ENCODE peak calls at places on chromosomes 11 and 22, in five cellular contexts. One of them, this sample, is unnamed.
A peak's percentile ranks its signal among the peaks of the same experiment; 100 is the strongest.

GRCh38 chr11:116647305-116648080 is 125.3 kb downstream of the BUD13 start:
- DNase-seq in stomach: no peak
- DNase-seq in heart left ventricle: no peak
- DNase-seq in psoas muscle: no peak
- DNase-seq in tibial nerve: no peak
- DNase-seq in this sample: no peak

GRCh38 chr22:33518405-33518804 is 401.9 kb downstream of the LARGE1 start:
- DNase-seq in psoas muscle: no peak
- DNase-seq in stomach: no peak
- DNase-seq in heart left ventricle: no peak
- DNase-seq in tibial nerve: no peak
- DNase-seq in this sample: no peak

GRCh38 chr11:126115820-126116319 is 53.2 kb upstream of the CDON start:
- DNase-seq in stomach: peak; percentile 85
- DNase-seq in heart left ventricle: peak; percentile 58
- DNase-seq in psoas muscle: peak; percentile 61
- DNase-seq in tibial nerve: peak; percentile 43
- DNase-seq in this sample: peak; percentile 88

GRCh38 chr11:30128269-30128932 is 102.4 kb upstream of the FSHB start:
- DNase-seq in heart left ventricle: no peak
- DNase-seq in tibial nerve: no peak
- DNase-seq in stomach: no peak
- DNase-seq in psoas muscle: no peak
- DNase-seq in this sample: no peak

GRCh38 chr22:37176464-37177061 is 11.5 kb downstream of the C1QTNF6 start:
- DNase-seq in heart left ventricle: peak; percentile 83
- DNase-seq in stomach: peak; percentile 62
- DNase-seq in tibial nerve: peak; percentile 49
- DNase-seq in psoas muscle: peak; percentile 69
- DNase-seq in this sample: peak; percentile 82

GRCh38 chr11:1458340-1459218 is 28.0 kb downstream of the MOB2 start:
- DNase-seq in stomach: peak; percentile 82
- DNase-seq in psoas muscle: peak; percentile 48
- DNase-seq in heart left ventricle: peak; percentile 45
- DNase-seq in tibial nerve: peak; percentile 67
- DNase-seq in this sample: no peak

GRCh38 chr22:43854151-43854785 is 8.0 kb downstream of the SULT4A1 start:
- DNase-seq in tibial nerve: no peak
- DNase-seq in stomach: no peak
- DNase-seq in psoas muscle: no peak
- DNase-seq in heart left ventricle: no peak
- DNase-seq in this sample: no peak

GRCh38 chr22:25759825-25760231 is 17.8 kb downstream of the MYO18B start:
- DNase-seq in psoas muscle: no peak
- DNase-seq in heart left ventricle: peak; percentile 57
- DNase-seq in tibial nerve: no peak
- DNase-seq in stomach: no peak
- DNase-seq in this sample: no peak

GRCh38 chr22:39569066-39569465 is 1.5 kb upstream of the CACNA1I start:
- DNase-seq in psoas muscle: no peak
- DNase-seq in heart left ventricle: no peak
- DNase-seq in stomach: no peak
- DNase-seq in tibial nerve: no peak
- DNase-seq in this sample: no peak

GRCh38 chr11:119116235-119116594 is 5.2 kb upstream of the HINFP start:
- DNase-seq in tibial nerve: no peak
- DNase-seq in stomach: no peak
- DNase-seq in psoas muscle: no peak
- DNase-seq in heart left ventricle: no peak
- DNase-seq in this sample: no peak

GRCh38 chr11:10454506-10454901 is 560 bp upstream of the AMPD3 start:
- DNase-seq in psoas muscle: no peak
- DNase-seq in stomach: no peak
- DNase-seq in tibial nerve: no peak
- DNase-seq in heart left ventricle: no peak
- DNase-seq in this sample: no peak

GRCh38 chr11:33633251-33634003 is 67.2 kb downstream of the C11orf91 start:
- DNase-seq in heart left ventricle: no peak
- DNase-seq in psoas muscle: no peak
- DNase-seq in tibial nerve: no peak
- DNase-seq in stomach: no peak
- DNase-seq in this sample: no peak

GRCh38 chr11:62710001-62710345 is 2.5 kb downstream of the GNG3 start:
- DNase-seq in tibial nerve: no peak
- DNase-seq in stomach: peak; percentile 45
- DNase-seq in heart left ventricle: no peak
- DNase-seq in psoas muscle: peak; percentile 37
- DNase-seq in this sample: no peak

GRCh38 chr22:38941488-38941987 is 15.9 kb upstream of the APOBEC3A start:
- DNase-seq in stomach: peak; percentile 25
- DNase-seq in tibial nerve: no peak
- DNase-seq in psoas muscle: no peak
- DNase-seq in heart left ventricle: no peak
- DNase-seq in this sample: peak; percentile 55

GRCh38 chr11:131488208-131488607 is 117.8 kb downstream of the NTM start:
- DNase-seq in stomach: no peak
- DNase-seq in tibial nerve: no peak
- DNase-seq in psoas muscle: no peak
- DNase-seq in heart left ventricle: no peak
- DNase-seq in this sample: no peak

GRCh38 chr22:46894081-46894671 is 131.7 kb downstream of the TBC1D22A start:
- DNase-seq in heart left ventricle: no peak
- DNase-seq in psoas muscle: no peak
- DNase-seq in stomach: peak; percentile 20
- DNase-seq in tibial nerve: no peak
- DNase-seq in this sample: no peak

GRCh38 chr11:11229691-11230090 is 123.4 kb downstream of the CSNK2A3 start:
- DNase-seq in stomach: no peak
- DNase-seq in heart left ventricle: no peak
- DNase-seq in psoas muscle: no peak
- DNase-seq in tibial nerve: no peak
- DNase-seq in this sample: no peak

GRCh38 chr11:94909371-94909820 is 64.0 kb downstream of the CWC15 start:
- DNase-seq in stomach: no peak
- DNase-seq in psoas muscle: no peak
- DNase-seq in heart left ventricle: no peak
- DNase-seq in tibial nerve: no peak
- DNase-seq in this sample: no peak

GRCh38 chr11:75144716-75145014 is 6.2 kb upstream of the SLCO2B1 start:
- DNase-seq in psoas muscle: no peak
- DNase-seq in heart left ventricle: no peak
- DNase-seq in stomach: no peak
- DNase-seq in tibial nerve: no peak
- DNase-seq in this sample: no peak

GRCh38 chr22:45334068-45334467 is 24.3 kb downstream of the FAM118A start:
- DNase-seq in tibial nerve: no peak
- DNase-seq in stomach: no peak
- DNase-seq in heart left ventricle: no peak
- DNase-seq in psoas muscle: no peak
- DNase-seq in this sample: no peak

GRCh38 chr22:43151251-43152000 is at the start of gene TSPO:
- DNase-seq in tibial nerve: peak; percentile 70
- DNase-seq in psoas muscle: peak; percentile 85
- DNase-seq in stomach: peak; percentile 86
- DNase-seq in heart left ventricle: peak; percentile 80
- DNase-seq in this sample: peak; percentile 88

GRCh38 chr11:2751523-2752203 is 51.9 kb upstream of the KCNQ1OT1 start:
- DNase-seq in tibial nerve: no peak
- DNase-seq in psoas muscle: no peak
- DNase-seq in heart left ventricle: no peak
- DNase-seq in stomach: no peak
- DNase-seq in this sample: no peak

GRCh38 chr11:83528225-83528624 is 242.1 kb upstream of the CCDC90B start:
- DNase-seq in tibial nerve: no peak
- DNase-seq in psoas muscle: no peak
- DNase-seq in stomach: no peak
- DNase-seq in heart left ventricle: no peak
- DNase-seq in this sample: no peak

GRCh38 chr11:108805030-108805429 is 140.2 kb downstream of the DDX10 start:
- DNase-seq in tibial nerve: no peak
- DNase-seq in heart left ventricle: no peak
- DNase-seq in stomach: no peak
- DNase-seq in psoas muscle: no peak
- DNase-seq in this sample: no peak

GRCh38 chr22:37784829-37785495 is 22.8 kb upstream of the GCAT start:
- DNase-seq in stomach: peak; percentile 75
- DNase-seq in tibial nerve: no peak
- DNase-seq in psoas muscle: no peak
- DNase-seq in heart left ventricle: no peak
- DNase-seq in this sample: no peak

GRCh38 chr11:104531075-104531474 is 367.1 kb upstream of the PDGFD start:
- DNase-seq in tibial nerve: no peak
- DNase-seq in heart left ventricle: no peak
- DNase-seq in psoas muscle: no peak
- DNase-seq in stomach: no peak
- DNase-seq in this sample: no peak

GRCh38 chr11:95767498-95767897 is 22.1 kb downstream of the FAM76B start:
- DNase-seq in stomach: no peak
- DNase-seq in psoas muscle: no peak
- DNase-seq in tibial nerve: no peak
- DNase-seq in heart left ventricle: no peak
- DNase-seq in this sample: no peak

GRCh38 chr11:121435796-121436511 is 16.2 kb upstream of the SORL1 start:
- DNase-seq in tibial nerve: no peak
- DNase-seq in psoas muscle: no peak
- DNase-seq in stomach: no peak
- DNase-seq in heart left ventricle: no peak
- DNase-seq in this sample: no peak

GRCh38 chr11:113901141-113901540 is 3.5 kb upstream of the HTR3B start:
- DNase-seq in psoas muscle: no peak
- DNase-seq in tibial nerve: no peak
- DNase-seq in stomach: no peak
- DNase-seq in heart left ventricle: no peak
- DNase-seq in this sample: peak; percentile 15

GRCh38 chr11:45846974-45847907 is at the start of gene CRY2:
- DNase-seq in stomach: peak; percentile 100
- DNase-seq in heart left ventricle: peak; percentile 99
- DNase-seq in psoas muscle: peak; percentile 99
- DNase-seq in tibial nerve: peak; percentile 100
- DNase-seq in this sample: peak; percentile 100

GRCh38 chr11:45848654-45849081 is 1.4 kb downstream of the CRY2 start:
- DNase-seq in tibial nerve: no peak
- DNase-seq in stomach: peak; percentile 60
- DNase-seq in heart left ventricle: no peak
- DNase-seq in psoas muscle: no peak
- DNase-seq in this sample: no peak

GRCh38 chr11:45850446-45850845 is 3.2 kb downstream of the CRY2 start:
- DNase-seq in psoas muscle: no peak
- DNase-seq in heart left ventricle: no peak
- DNase-seq in tibial nerve: no peak
- DNase-seq in stomach: no peak
- DNase-seq in this sample: no peak

GRCh38 chr11:45846174-45846675 is 1.1 kb upstream of the CRY2 start:
- DNase-seq in stomach: no peak
- DNase-seq in psoas muscle: no peak
- DNase-seq in tibial nerve: no peak
- DNase-seq in heart left ventricle: no peak
- DNase-seq in this sample: no peak

GRCh38 chr11:45847908-45848316 is 637 bp downstream of the CRY2 start:
- DNase-seq in heart left ventricle: peak; percentile 64
- DNase-seq in psoas muscle: peak; percentile 47
- DNase-seq in stomach: peak; percentile 66
- DNase-seq in tibial nerve: no peak
- DNase-seq in this sample: peak; percentile 86
- TF ChIP-seq CTCF in heart left ventricle: no peak
- TF ChIP-seq CTCF in psoas muscle: peak; percentile 19
- TF ChIP-seq CTCF in stomach: no peak
- TF ChIP-seq CTCF in tibial nerve: no peak
- TF ChIP-seq CTCF in this sample: no peak

DNA sequence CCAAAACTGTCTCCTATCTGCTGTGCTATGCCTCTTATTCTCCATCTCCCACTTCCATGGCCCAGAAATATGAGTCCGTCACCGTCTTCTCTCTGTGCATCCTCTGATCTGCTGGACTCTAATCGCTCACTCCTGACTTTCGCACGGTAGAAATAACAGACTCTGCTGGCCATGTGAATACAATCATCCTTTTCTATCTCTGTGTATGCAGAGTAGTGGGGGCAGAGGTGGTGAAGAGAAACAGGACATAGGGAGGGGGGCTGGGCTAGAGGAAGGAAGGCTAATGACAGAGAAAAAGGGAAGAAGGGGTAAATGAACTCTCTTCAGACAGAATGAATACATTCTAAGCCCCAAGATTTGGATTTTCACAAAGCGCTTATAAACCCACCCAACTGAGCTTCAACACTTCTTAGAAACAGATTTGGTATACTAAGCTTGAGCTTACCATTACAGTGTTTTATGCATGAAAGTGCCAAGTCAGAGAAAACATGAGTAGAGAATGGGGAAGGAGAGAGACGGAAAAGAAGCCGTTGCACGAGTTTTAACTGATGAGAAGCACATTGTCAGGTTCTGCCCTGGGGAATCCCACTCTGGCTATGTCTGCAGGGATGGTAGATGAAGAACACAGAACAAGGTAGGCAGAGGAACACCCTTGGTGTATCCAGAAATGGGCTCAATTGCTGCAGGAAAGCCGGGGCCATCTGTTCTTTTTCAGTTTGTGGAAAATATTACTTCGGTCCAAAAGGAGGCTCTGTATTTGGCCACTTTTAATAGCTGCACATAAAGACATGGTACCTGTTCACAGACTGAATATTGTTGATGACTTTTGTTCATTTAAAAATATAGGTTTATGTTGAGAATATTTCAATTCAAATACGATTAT is 324.7 kb downstream of the ETS1 start:
- DNase-seq in psoas muscle: no peak
- DNase-seq in heart left ventricle: no peak
- DNase-seq in tibial nerve: no peak
- DNase-seq in stomach: no peak
- DNase-seq in this sample: no peak
- H3K4me3 ChIP-seq in psoas muscle: no peak overlapping the region
- H3K4me3 ChIP-seq in heart left ventricle: no peak overlapping the region
- H3K4me3 ChIP-seq in tibial nerve: no peak overlapping the region
- H3K4me3 ChIP-seq in stomach: no peak overlapping the region
- H3K4me3 ChIP-seq in this sample: no peak overlapping the region

DNA sequence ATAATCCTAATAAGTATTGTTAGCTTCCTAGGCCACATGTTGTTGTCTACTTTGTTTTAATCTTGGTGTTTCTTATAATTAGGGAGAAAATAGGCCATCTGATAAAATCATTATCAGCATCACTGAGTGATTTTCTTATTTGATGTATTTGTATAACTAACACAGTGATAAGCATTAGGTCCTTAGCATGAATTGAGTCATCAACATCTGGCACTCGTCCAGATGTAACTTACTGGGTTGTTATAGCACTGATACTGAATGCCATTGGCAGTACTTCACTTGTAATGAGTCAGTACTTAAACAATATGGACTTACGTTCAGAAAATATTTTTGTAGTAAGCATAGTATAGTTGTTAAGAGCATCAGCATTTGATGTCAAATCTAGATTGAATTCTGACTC is 16.2 kb downstream of the API5 start:
- DNase-seq in stomach: peak; percentile 54
- DNase-seq in heart left ventricle: no peak
- DNase-seq in psoas muscle: no peak
- DNase-seq in tibial nerve: no peak
- DNase-seq in this sample: no peak
- H3K36me3 ChIP-seq in stomach: peaks cover 59% of the 10 kb centered on the region
- H3K36me3 ChIP-seq in heart left ventricle: peaks cover 3% of the 10 kb centered on the region
- H3K36me3 ChIP-seq in psoas muscle: peaks cover 100% of the 10 kb centered on the region
- H3K36me3 ChIP-seq in tibial nerve: peaks cover 6% of the 10 kb centered on the region
- H3K36me3 ChIP-seq in this sample: peaks cover 92% of the 10 kb centered on the region

GRCh38 chr22:23156286-23156685 is 11.0 kb downstream of the RAB36 start:
- DNase-seq in heart left ventricle: no peak
- DNase-seq in stomach: no peak
- DNase-seq in tibial nerve: no peak
- DNase-seq in psoas muscle: no peak
- DNase-seq in this sample: no peak
- TF ChIP-seq CTCF in heart left ventricle: no peak
- TF ChIP-seq CTCF in stomach: no peak
- TF ChIP-seq CTCF in tibial nerve: no peak
- TF ChIP-seq CTCF in psoas muscle: no peak
- TF ChIP-seq CTCF in this sample: no peak

This sample was measured in suprapubic skin.